ENCODE peak calls at places on chromosome 2, in ten cellular contexts. G is left ventricle myocardium inferior; P is stimulated activated CD4-positive, alpha-beta T cell treated with anti-CD3 and anti-CD28 coated beads, Interleukin-15, amount 100 ng/mL, for 1 hour; T is HT1080; Z is activated naive CD8-positive, alpha-beta T cell treated with anti-CD3 and anti-CD28 coated beads for 36 hours; E is NCI-H69; A is CD8-positive, alpha-beta T cell; U is NK-92 treated with Interleukin-12 subunit alpha and Interleukin-12 subunit beta, amount 100 ng/mL, for 24 hours; N is stimulated activated CD8-positive, alpha-beta memory T cell treated with anti-CD3 and anti-CD28 coated beads, Interleukin-7, amount 100 ng/mL, for 4 hours; D is ACHN. F is an unnamed sample.

GRCh38 chr2:205411558-205411957 is 270.7 kb upstream of the NRP2 start:
- DNase-seq in G (no peak), P (no peak), T (no peak), Z (no peak), E (no peak), A (no peak), U (no peak), N (no peak), D (no peak), F (no peak)

GRCh38 chr2:118442949-118443348 is 354.7 kb downstream of the INSIG2 start:
- DNase-seq in G (no peak), P (no peak), T (no peak), Z (no peak), E (peak; percentile 86), A (no peak), U (no peak), N (no peak), D (no peak), F (no peak)

GRCh38 chr2:175414872-175415487 is 233.5 kb upstream of the ATP5MC3 start:
- DNase-seq in G (peak; percentile 62), P (no peak), T (peak; percentile 65), Z (no peak), E (peak; percentile 74), A (no peak), U (no peak), N (no peak), D (peak; percentile 85), F (peak; percentile 48)

GRCh38 chr2:179796213-179797007 is 65.0 kb downstream of the ZNF385B start:
- DNase-seq in G (no peak), P (no peak), T (no peak), Z (no peak), E (no peak), A (no peak), U (no peak), N (no peak), D (no peak), F (no peak)

GRCh38 chr2:239289545-239289944 is 111.3 kb downstream of the HDAC4 start:
- DNase-seq in G (no peak), P (no peak), T (no peak), Z (peak; percentile 52), E (no peak), A (no peak), U (no peak), N (no peak), D (no peak), F (no peak)

GRCh38 chr2:150404147-150404546 is 83.3 kb downstream of the RND3 start:
- DNase-seq in G (no peak), P (no peak), T (no peak), Z (no peak), E (no peak), A (no peak), U (no peak), N (no peak), D (peak; percentile 51), F (no peak)

GRCh38 chr2:85248741-85249524 is 78.9 kb downstream of the TGOLN2 start:
- DNase-seq in G (peak; percentile 42), P (no peak), T (peak; percentile 86), Z (no peak), E (peak; percentile 32), A (no peak), U (no peak), N (no peak), D (peak; percentile 64), F (no peak)

GRCh38 chr2:237694423-237695194 is 67.2 kb downstream of the LRRFIP1 start:
- DNase-seq in G (no peak), P (no peak), T (peak; percentile 65), Z (no peak), E (no peak), A (no peak), U (peak; percentile 25), N (no peak), D (no peak), F (peak; percentile 76)

GRCh38 chr2:180033993-180034894 is 27.1 kb upstream of the CWC22 start:
- DNase-seq in G (no peak), P (no peak), T (peak; percentile 74), Z (no peak), E (peak; percentile 91), A (no peak), U (no peak), N (no peak), D (no peak), F (no peak)

GRCh38 chr2:164882276-164882675 is 40.7 kb upstream of the COBLL1 start:
- DNase-seq in G (no peak), P (no peak), T (no peak), Z (no peak), E (no peak), A (no peak), U (no peak), N (no peak), D (no peak), F (no peak)

GRCh38 chr2:235098273-235098672 is 146.5 kb downstream of the SH3BP4 start:
- DNase-seq in G (no peak), P (no peak), T (no peak), Z (no peak), E (peak; percentile 73), A (no peak), U (no peak), N (no peak), D (peak; percentile 18), F (no peak)

GRCh38 chr2:54516842-54517241 is 60.7 kb downstream of the SPTBN1 start:
- DNase-seq in G (no peak), P (no peak), T (no peak), Z (no peak), E (no peak), A (no peak), U (no peak), N (no peak), D (no peak), F (no peak)

GRCh38 chr2:23824777-23825212 is 102.1 kb downstream of the ATAD2B start:
- DNase-seq in G (no peak), P (no peak), T (peak; percentile 56), Z (no peak), E (peak; percentile 46), A (no peak), U (no peak), N (no peak), D (peak; percentile 66), F (peak; percentile 45)

GRCh38 chr2:205435970-205436369 is 246.3 kb upstream of the NRP2 start:
- DNase-seq in G (no peak), P (no peak), T (peak; percentile 90), Z (no peak), E (no peak), A (no peak), U (no peak), N (no peak), D (no peak), F (no peak)

GRCh38 chr2:205290299-205290698 is 392.0 kb upstream of the NRP2 start:
- DNase-seq in G (no peak), P (no peak), T (no peak), Z (no peak), E (no peak), A (no peak), U (no peak), N (no peak), D (no peak), F (no peak)

GRCh38 chr2:39150890-39151497 is 30.1 kb upstream of the SOS1 start:
- DNase-seq in G (no peak), P (no peak), T (no peak), Z (no peak), E (no peak), A (no peak), U (no peak), N (no peak), D (no peak), F (no peak)

GRCh38 chr2:196278491-196278911 is 107.1 kb upstream of the STK17B start:
- DNase-seq in G (no peak), P (peak; percentile 26), T (peak; percentile 98), Z (no peak), E (no peak), A (no peak), U (no peak), N (peak; percentile 36), D (no peak), F (no peak)

GRCh38 chr2:71898851-71899681 is 248.6 kb downstream of the CYP26B1 start:
- DNase-seq in G (no peak), P (no peak), T (no peak), Z (no peak), E (no peak), A (no peak), U (no peak), N (no peak), D (no peak), F (no peak)

GRCh38 chr2:224436634-224437033 is 34.7 kb upstream of the FAM124B start:
- DNase-seq in G (no peak), P (no peak), T (peak; percentile 60), Z (no peak), E (no peak), A (no peak), U (no peak), N (no peak), D (no peak), F (no peak)

GRCh38 chr2:102618452-102619413 is 620 bp upstream of the SLC9A2 start:
- DNase-seq in G (no peak), P (no peak), T (no peak), Z (peak; percentile 10), E (no peak), A (no peak), U (no peak), N (peak; percentile 25), D (no peak), F (no peak)

GRCh38 chr2:235512699-235513053 is 18.8 kb downstream of the AGAP1 start:
- DNase-seq in G (no peak), P (no peak), T (no peak), Z (no peak), E (no peak), A (no peak), U (no peak), N (no peak), D (no peak), F (no peak)

GRCh38 chr2:207487650-207488315 is 42.0 kb upstream of the CREB1 start:
- DNase-seq in G (no peak), P (no peak), T (peak; percentile 97), Z (no peak), E (no peak), A (no peak), U (no peak), N (no peak), D (peak; percentile 97), F (no peak)

GRCh38 chr2:167944825-167945659 is 302.4 kb downstream of the STK39 start:
- DNase-seq in G (no peak), P (no peak), T (peak; percentile 40), Z (no peak), E (no peak), A (no peak), U (no peak), N (no peak), D (no peak), F (no peak)

GRCh38 chr2:99397251-99397920 is 60.2 kb downstream of the EIF5B start:
- DNase-seq in G (no peak), P (no peak), T (no peak), Z (no peak), E (peak; percentile 22), A (no peak), U (no peak), N (no peak), D (no peak), F (no peak)

GRCh38 chr2:18077211-18077610 is 198.7 kb downstream of the KCNS3 start:
- DNase-seq in G (no peak), P (no peak), T (no peak), Z (no peak), E (no peak), A (no peak), U (no peak), N (no peak), D (no peak), F (no peak)

GRCh38 chr2:186595219-186595618 is 5.4 kb downstream of the ITGAV start:
- DNase-seq in G (no peak), P (no peak), T (peak; percentile 13), Z (no peak), E (no peak), A (no peak), U (no peak), N (no peak), D (no peak), F (no peak)

GRCh38 chr2:46749042-46749461 is 166.6 kb downstream of the MCFD2 start:
- DNase-seq in G (no peak), P (no peak), T (peak; percentile 78), Z (no peak), E (peak; percentile 52), A (no peak), U (no peak), N (no peak), D (peak; percentile 36), F (no peak)

F was measured in HL-60.